ENCODE peak calls at places on chromosomes 13 and 19, in ten cellular contexts. One of them, this sample, is unnamed.

GRCh38 chr19:46133777-46134231 is 9.3 kb upstream of the IGFL3 start:
- DNase-seq in AG20443: no peak
- DNase-seq in brain microvascular endothelial cell: peak; percentile 1
- DNase-seq in prostate gland: no peak
- DNase-seq in central memory CD8-positive, alpha-beta T cell: no peak
- DNase-seq in sciatic nerve: no peak
- DNase-seq in activated CD4-positive, alpha-beta T cell treated with anti-CD3 and anti-CD28 coated beads, Interleukin-2, amount 50 U/mL, for 48 hours: no peak
- DNase-seq in activated CD4-positive, CD25-positive, alpha-beta regulatory T cell: no peak
- DNase-seq in activated T-helper 1 cell treated with Interleukin-2 at 50 U/mL for 16 hours: no peak
- DNase-seq in tibial artery: no peak
- DNase-seq in this sample: no peak

GRCh38 chr19:51440846-51441409 is 17.3 kb downstream of the SIGLEC8 start:
- DNase-seq in AG20443: no peak
- DNase-seq in brain microvascular endothelial cell: no peak
- DNase-seq in prostate gland: no peak
- DNase-seq in central memory CD8-positive, alpha-beta T cell: no peak
- DNase-seq in sciatic nerve: no peak
- DNase-seq in activated CD4-positive, alpha-beta T cell treated with anti-CD3 and anti-CD28 coated beads, Interleukin-2, amount 50 U/mL, for 48 hours: peak; percentile 73
- DNase-seq in activated CD4-positive, CD25-positive, alpha-beta regulatory T cell: no peak
- DNase-seq in activated T-helper 1 cell treated with Interleukin-2 at 50 U/mL for 16 hours: no peak
- DNase-seq in tibial artery: no peak
- DNase-seq in this sample: no peak

GRCh38 chr19:33251526-33252090 is 26.0 kb upstream of the SLC7A10 start:
- DNase-seq in AG20443: no peak
- DNase-seq in brain microvascular endothelial cell: no peak
- DNase-seq in prostate gland: no peak
- DNase-seq in central memory CD8-positive, alpha-beta T cell: no peak
- DNase-seq in sciatic nerve: no peak
- DNase-seq in activated CD4-positive, alpha-beta T cell treated with anti-CD3 and anti-CD28 coated beads, Interleukin-2, amount 50 U/mL, for 48 hours: no peak
- DNase-seq in activated CD4-positive, CD25-positive, alpha-beta regulatory T cell: no peak
- DNase-seq in activated T-helper 1 cell treated with Interleukin-2 at 50 U/mL for 16 hours: no peak
- DNase-seq in tibial artery: no peak
- DNase-seq in this sample: no peak

GRCh38 chr13:36918246-36919060 is 1.6 kb downstream of the SMAD9 start:
- DNase-seq in AG20443: peak; percentile 22
- DNase-seq in brain microvascular endothelial cell: peak; percentile 6
- DNase-seq in prostate gland: no peak
- DNase-seq in central memory CD8-positive, alpha-beta T cell: no peak
- DNase-seq in sciatic nerve: no peak
- DNase-seq in activated CD4-positive, alpha-beta T cell treated with anti-CD3 and anti-CD28 coated beads, Interleukin-2, amount 50 U/mL, for 48 hours: no peak
- DNase-seq in activated CD4-positive, CD25-positive, alpha-beta regulatory T cell: no peak
- DNase-seq in activated T-helper 1 cell treated with Interleukin-2 at 50 U/mL for 16 hours: no peak
- DNase-seq in tibial artery: no peak
- DNase-seq in this sample: no peak

GRCh38 chr19:13770013-13770635 is 4.1 kb upstream of the C19orf53 start:
- DNase-seq in AG20443: no peak
- DNase-seq in brain microvascular endothelial cell: no peak
- DNase-seq in prostate gland: no peak
- DNase-seq in central memory CD8-positive, alpha-beta T cell: no peak
- DNase-seq in sciatic nerve: no peak
- DNase-seq in activated CD4-positive, alpha-beta T cell treated with anti-CD3 and anti-CD28 coated beads, Interleukin-2, amount 50 U/mL, for 48 hours: no peak
- DNase-seq in activated CD4-positive, CD25-positive, alpha-beta regulatory T cell: no peak
- DNase-seq in activated T-helper 1 cell treated with Interleukin-2 at 50 U/mL for 16 hours: no peak
- DNase-seq in tibial artery: no peak
- DNase-seq in this sample: no peak

GRCh38 chr19:45800009-45800553 is 7.4 kb upstream of the DMWD start:
- DNase-seq in AG20443: no peak
- DNase-seq in brain microvascular endothelial cell: peak; percentile 31
- DNase-seq in prostate gland: no peak
- DNase-seq in central memory CD8-positive, alpha-beta T cell: no peak
- DNase-seq in sciatic nerve: peak; percentile 57
- DNase-seq in activated CD4-positive, alpha-beta T cell treated with anti-CD3 and anti-CD28 coated beads, Interleukin-2, amount 50 U/mL, for 48 hours: no peak
- DNase-seq in activated CD4-positive, CD25-positive, alpha-beta regulatory T cell: no peak
- DNase-seq in activated T-helper 1 cell treated with Interleukin-2 at 50 U/mL for 16 hours: no peak
- DNase-seq in tibial artery: no peak
- DNase-seq in this sample: no peak

GRCh38 chr19:14006085-14006765 is at the start of gene RFX1:
- DNase-seq in AG20443: peak; percentile 94
- DNase-seq in brain microvascular endothelial cell: peak; percentile 100
- DNase-seq in prostate gland: peak; percentile 99
- DNase-seq in central memory CD8-positive, alpha-beta T cell: peak; percentile 100
- DNase-seq in sciatic nerve: peak; percentile 100
- DNase-seq in activated CD4-positive, alpha-beta T cell treated with anti-CD3 and anti-CD28 coated beads, Interleukin-2, amount 50 U/mL, for 48 hours: peak; percentile 100
- DNase-seq in activated CD4-positive, CD25-positive, alpha-beta regulatory T cell: peak; percentile 100
- DNase-seq in activated T-helper 1 cell treated with Interleukin-2 at 50 U/mL for 16 hours: peak; percentile 99
- DNase-seq in tibial artery: peak; percentile 100
- DNase-seq in this sample: peak; percentile 100

GRCh38 chr13:110820311-110820710 is 94.6 kb downstream of the ANKRD10 start:
- DNase-seq in AG20443: no peak
- DNase-seq in brain microvascular endothelial cell: no peak
- DNase-seq in prostate gland: no peak
- DNase-seq in central memory CD8-positive, alpha-beta T cell: no peak
- DNase-seq in sciatic nerve: no peak
- DNase-seq in activated CD4-positive, alpha-beta T cell treated with anti-CD3 and anti-CD28 coated beads, Interleukin-2, amount 50 U/mL, for 48 hours: no peak
- DNase-seq in activated CD4-positive, CD25-positive, alpha-beta regulatory T cell: no peak
- DNase-seq in activated T-helper 1 cell treated with Interleukin-2 at 50 U/mL for 16 hours: no peak
- DNase-seq in tibial artery: no peak
- DNase-seq in this sample: no peak

GRCh38 chr13:75181906-75182305 is 300.1 kb downstream of the TBC1D4 start:
- DNase-seq in AG20443: no peak
- DNase-seq in brain microvascular endothelial cell: peak; percentile 80
- DNase-seq in prostate gland: no peak
- DNase-seq in central memory CD8-positive, alpha-beta T cell: no peak
- DNase-seq in sciatic nerve: no peak
- DNase-seq in activated CD4-positive, alpha-beta T cell treated with anti-CD3 and anti-CD28 coated beads, Interleukin-2, amount 50 U/mL, for 48 hours: no peak
- DNase-seq in activated CD4-positive, CD25-positive, alpha-beta regulatory T cell: no peak
- DNase-seq in activated T-helper 1 cell treated with Interleukin-2 at 50 U/mL for 16 hours: no peak
- DNase-seq in tibial artery: no peak
- DNase-seq in this sample: no peak

GRCh38 chr19:53041366-53041765 is 3.2 kb upstream of the ERVV-2 start:
- DNase-seq in AG20443: no peak
- DNase-seq in brain microvascular endothelial cell: no peak
- DNase-seq in prostate gland: no peak
- DNase-seq in central memory CD8-positive, alpha-beta T cell: no peak
- DNase-seq in sciatic nerve: peak; percentile 18
- DNase-seq in activated CD4-positive, alpha-beta T cell treated with anti-CD3 and anti-CD28 coated beads, Interleukin-2, amount 50 U/mL, for 48 hours: no peak
- DNase-seq in activated CD4-positive, CD25-positive, alpha-beta regulatory T cell: no peak
- DNase-seq in activated T-helper 1 cell treated with Interleukin-2 at 50 U/mL for 16 hours: no peak
- DNase-seq in tibial artery: no peak
- DNase-seq in this sample: peak; percentile 27

GRCh38 chr13:73698859-73699258 is 435.3 kb downstream of the KLF12 start:
- DNase-seq in AG20443: no peak
- DNase-seq in brain microvascular endothelial cell: no peak
- DNase-seq in prostate gland: no peak
- DNase-seq in central memory CD8-positive, alpha-beta T cell: no peak
- DNase-seq in sciatic nerve: no peak
- DNase-seq in activated CD4-positive, alpha-beta T cell treated with anti-CD3 and anti-CD28 coated beads, Interleukin-2, amount 50 U/mL, for 48 hours: no peak
- DNase-seq in activated CD4-positive, CD25-positive, alpha-beta regulatory T cell: no peak
- DNase-seq in activated T-helper 1 cell treated with Interleukin-2 at 50 U/mL for 16 hours: no peak
- DNase-seq in tibial artery: no peak
- DNase-seq in this sample: no peak

GRCh38 chr13:75226755-75227435 is 255.1 kb downstream of the TBC1D4 start:
- DNase-seq in AG20443: peak; percentile 77
- DNase-seq in brain microvascular endothelial cell: peak; percentile 82
- DNase-seq in prostate gland: no peak
- DNase-seq in central memory CD8-positive, alpha-beta T cell: no peak
- DNase-seq in sciatic nerve: no peak
- DNase-seq in activated CD4-positive, alpha-beta T cell treated with anti-CD3 and anti-CD28 coated beads, Interleukin-2, amount 50 U/mL, for 48 hours: no peak
- DNase-seq in activated CD4-positive, CD25-positive, alpha-beta regulatory T cell: no peak
- DNase-seq in activated T-helper 1 cell treated with Interleukin-2 at 50 U/mL for 16 hours: no peak
- DNase-seq in tibial artery: no peak
- DNase-seq in this sample: peak; percentile 69

GRCh38 chr13:26220575-26220974 is 1.5 kb downstream of the RNF6 start:
- DNase-seq in AG20443: no peak
- DNase-seq in brain microvascular endothelial cell: peak; percentile 47
- DNase-seq in prostate gland: no peak
- DNase-seq in central memory CD8-positive, alpha-beta T cell: no peak
- DNase-seq in sciatic nerve: no peak
- DNase-seq in activated CD4-positive, alpha-beta T cell treated with anti-CD3 and anti-CD28 coated beads, Interleukin-2, amount 50 U/mL, for 48 hours: no peak
- DNase-seq in activated CD4-positive, CD25-positive, alpha-beta regulatory T cell: no peak
- DNase-seq in activated T-helper 1 cell treated with Interleukin-2 at 50 U/mL for 16 hours: no peak
- DNase-seq in tibial artery: no peak
- DNase-seq in this sample: peak; percentile 27

GRCh38 chr19:12715929-12716328 is 7.8 kb downstream of the TNPO2 start:
- DNase-seq in AG20443: no peak
- DNase-seq in brain microvascular endothelial cell: no peak
- DNase-seq in prostate gland: no peak
- DNase-seq in central memory CD8-positive, alpha-beta T cell: no peak
- DNase-seq in sciatic nerve: no peak
- DNase-seq in activated CD4-positive, alpha-beta T cell treated with anti-CD3 and anti-CD28 coated beads, Interleukin-2, amount 50 U/mL, for 48 hours: no peak
- DNase-seq in activated CD4-positive, CD25-positive, alpha-beta regulatory T cell: no peak
- DNase-seq in activated T-helper 1 cell treated with Interleukin-2 at 50 U/mL for 16 hours: no peak
- DNase-seq in tibial artery: no peak
- DNase-seq in this sample: no peak